ENCODE peak calls at places on chromosome 7, in five cellular contexts. One of them, this sample, is unnamed.

GRCh38 chr7:153859239-153859638 is 193.0 kb upstream of the DPP6 start:
- DNase-seq in small intestine: no peak
- DNase-seq in IMR-90: no peak
- DNase-seq in tibial nerve: no peak
- DNase-seq in tibial artery: no peak
- DNase-seq in this sample: no peak

GRCh38 chr7:80150621-80151273 is 16.1 kb downstream of the GNAI1 start:
- DNase-seq in small intestine: no peak
- DNase-seq in IMR-90: peak; percentile 54
- DNase-seq in tibial nerve: no peak
- DNase-seq in tibial artery: no peak
- DNase-seq in this sample: no peak

GRCh38 chr7:128827248-128827958 is 2.8 kb upstream of the FLNC start:
- DNase-seq in small intestine: no peak
- DNase-seq in IMR-90: peak; percentile 83
- DNase-seq in tibial nerve: no peak
- DNase-seq in tibial artery: peak; percentile 88
- DNase-seq in this sample: peak; percentile 98

GRCh38 chr7:29328050-29328449 is 133.5 kb downstream of the CHN2 start:
- DNase-seq in small intestine: peak; percentile 19
- DNase-seq in IMR-90: no peak
- DNase-seq in tibial nerve: no peak
- DNase-seq in tibial artery: no peak
- DNase-seq in this sample: no peak

GRCh38 chr7:73706122-73707044 is 13.1 kb downstream of the STX1A start:
- DNase-seq in small intestine: no peak
- DNase-seq in IMR-90: peak; percentile 52
- DNase-seq in tibial nerve: no peak
- DNase-seq in tibial artery: no peak
- DNase-seq in this sample: no peak

GRCh38 chr7:155161690-155162089 is 91.6 kb downstream of the HTR5A start:
- DNase-seq in small intestine: no peak
- DNase-seq in IMR-90: no peak
- DNase-seq in tibial nerve: no peak
- DNase-seq in tibial artery: no peak
- DNase-seq in this sample: no peak

GRCh38 chr7:21497072-21497471 is 45.8 kb upstream of the DNAH11 start:
- DNase-seq in small intestine: no peak
- DNase-seq in IMR-90: peak; percentile 7
- DNase-seq in tibial nerve: no peak
- DNase-seq in tibial artery: no peak
- DNase-seq in this sample: no peak

GRCh38 chr7:19117081-19117869 is at the start of gene TWIST1:
- DNase-seq in small intestine: no peak
- DNase-seq in IMR-90: peak; percentile 94
- DNase-seq in tibial nerve: peak; percentile 57
- DNase-seq in tibial artery: peak; percentile 73
- DNase-seq in this sample: no peak

GRCh38 chr7:108270385-108270784 is 140.2 kb upstream of the LAMB4 start:
- DNase-seq in small intestine: no peak
- DNase-seq in IMR-90: no peak
- DNase-seq in tibial nerve: no peak
- DNase-seq in tibial artery: no peak
- DNase-seq in this sample: no peak

GRCh38 chr7:103348452-103348851 is 1.0 kb downstream of the PSMC2 start:
- DNase-seq in small intestine: no peak
- DNase-seq in IMR-90: no peak
- DNase-seq in tibial nerve: no peak
- DNase-seq in tibial artery: no peak
- DNase-seq in this sample: no peak

GRCh38 chr7:24734306-24734705 is 23.0 kb downstream of the GSDME start:
- DNase-seq in small intestine: no peak
- DNase-seq in IMR-90: peak; percentile 29
- DNase-seq in tibial nerve: no peak
- DNase-seq in tibial artery: no peak
- DNase-seq in this sample: no peak

GRCh38 chr7:139182363-139182762 is 48.7 kb upstream of the UBN2 start:
- DNase-seq in small intestine: no peak
- DNase-seq in IMR-90: no peak
- DNase-seq in tibial nerve: no peak
- DNase-seq in tibial artery: no peak
- DNase-seq in this sample: no peak

GRCh38 chr7:15215611-15216010 is 313.1 kb upstream of the DGKB start:
- DNase-seq in small intestine: no peak
- DNase-seq in IMR-90: no peak
- DNase-seq in tibial nerve: no peak
- DNase-seq in tibial artery: no peak
- DNase-seq in this sample: no peak

GRCh38 chr7:18177815-18178660 is 150.4 kb upstream of the PRPS1L1 start:
- DNase-seq in small intestine: no peak
- DNase-seq in IMR-90: no peak
- DNase-seq in tibial nerve: no peak
- DNase-seq in tibial artery: no peak
- DNase-seq in this sample: no peak

GRCh38 chr7:75572396-75572795 is 80.3 kb downstream of the SPDYE5 start:
- DNase-seq in small intestine: no peak
- DNase-seq in IMR-90: no peak
- DNase-seq in tibial nerve: no peak
- DNase-seq in tibial artery: no peak
- DNase-seq in this sample: no peak

GRCh38 chr7:41709621-41710020 is 6.7 kb upstream of the INHBA start:
- DNase-seq in small intestine: no peak
- DNase-seq in IMR-90: peak; percentile 99
- DNase-seq in tibial nerve: no peak
- DNase-seq in tibial artery: no peak
- DNase-seq in this sample: no peak

GRCh38 chr7:131909151-131909768 is 352.8 kb upstream of the PODXL start:
- DNase-seq in small intestine: peak; percentile 14
- DNase-seq in IMR-90: no peak
- DNase-seq in tibial nerve: no peak
- DNase-seq in tibial artery: no peak
- DNase-seq in this sample: no peak

GRCh38 chr7:41869091-41869490 is 166.2 kb upstream of the INHBA start:
- DNase-seq in small intestine: no peak
- DNase-seq in IMR-90: peak; percentile 84
- DNase-seq in tibial nerve: no peak
- DNase-seq in tibial artery: no peak
- DNase-seq in this sample: no peak

GRCh38 chr7:102284891-102285540 is 1.7 kb upstream of the SH2B2 start:
- DNase-seq in small intestine: no peak
- DNase-seq in IMR-90: no peak
- DNase-seq in tibial nerve: no peak
- DNase-seq in tibial artery: no peak
- DNase-seq in this sample: no peak
- H3K4me3 ChIP-seq in small intestine: no peak overlapping the region
- H3K4me3 ChIP-seq in IMR-90: no peak overlapping the region
- H3K4me3 ChIP-seq in tibial nerve: peak overlapping the region; percentile 76
- H3K4me3 ChIP-seq in tibial artery: no peak overlapping the region
- H3K4me3 ChIP-seq in this sample: no peak overlapping the region

GRCh38 chr7:50782376-50783208 is at the start of gene GRB10:
- DNase-seq in small intestine: no peak
- DNase-seq in IMR-90: peak; percentile 20
- DNase-seq in tibial nerve: no peak
- DNase-seq in tibial artery: peak; percentile 72
- DNase-seq in this sample: no peak
- H3K4me3 ChIP-seq in small intestine: no peak within 1 kb of the TSS
- H3K4me3 ChIP-seq in IMR-90: peak within 1 kb of the TSS; percentile 47
- H3K4me3 ChIP-seq in tibial nerve: peak within 1 kb of the TSS; percentile 62
- H3K4me3 ChIP-seq in tibial artery: peak within 1 kb of the TSS; percentile 55
- H3K4me3 ChIP-seq in this sample: peak within 1 kb of the TSS; percentile 59

DNA sequence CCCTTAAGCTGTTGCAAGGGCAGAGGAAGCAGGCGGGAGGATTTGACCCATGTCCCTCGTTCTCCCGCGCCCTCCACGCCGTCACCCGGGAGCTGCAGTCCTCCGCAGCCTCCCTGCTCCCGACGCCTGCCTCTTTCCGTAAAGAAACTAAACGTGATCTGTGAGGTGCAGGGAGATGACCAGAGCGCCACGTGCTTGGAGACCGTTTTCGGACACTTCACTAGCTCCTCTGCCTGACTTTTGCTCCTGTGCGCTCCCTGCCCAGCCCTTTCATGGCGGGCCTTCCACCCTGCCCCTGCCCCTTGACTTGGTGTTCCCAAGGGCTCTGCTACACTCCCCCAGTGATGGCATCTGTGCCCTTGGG is 171.2 kb downstream of the LSM5 start:
- DNase-seq in small intestine: no peak
- DNase-seq in IMR-90: no peak
- DNase-seq in tibial nerve: no peak
- DNase-seq in tibial artery: no peak
- DNase-seq in this sample: no peak
- H3K4me3 ChIP-seq in small intestine: no peak overlapping the region
- H3K4me3 ChIP-seq in IMR-90: no peak overlapping the region
- H3K4me3 ChIP-seq in tibial nerve: peak overlapping the region; percentile 37
- H3K4me3 ChIP-seq in tibial artery: peak overlapping the region; percentile 3
- H3K4me3 ChIP-seq in this sample: no peak overlapping the region

DNA sequence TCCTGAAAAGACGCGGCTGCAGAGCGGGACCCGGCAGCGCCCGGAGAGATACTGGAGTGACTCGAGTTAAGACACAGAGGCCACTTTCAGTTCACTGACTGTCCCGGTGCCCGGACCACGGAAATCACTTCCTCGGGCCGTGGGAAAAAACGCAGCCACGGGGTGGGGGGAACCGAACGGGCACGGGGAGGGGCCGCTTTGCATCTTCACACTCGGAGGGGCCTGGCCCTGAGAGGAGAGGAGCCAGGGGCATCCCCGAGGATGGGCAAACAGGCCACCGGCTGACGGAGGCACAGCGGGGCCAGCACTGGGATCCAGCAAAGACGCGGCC is 85.5 kb downstream of the FOXL3 start:
- DNase-seq in small intestine: no peak
- DNase-seq in IMR-90: no peak
- DNase-seq in tibial nerve: no peak
- DNase-seq in tibial artery: peak; percentile 62
- DNase-seq in this sample: no peak
- H3K4me3 ChIP-seq in small intestine: no peak overlapping the region
- H3K4me3 ChIP-seq in IMR-90: no peak overlapping the region
- H3K4me3 ChIP-seq in tibial nerve: no peak overlapping the region
- H3K4me3 ChIP-seq in tibial artery: no peak overlapping the region
- H3K4me3 ChIP-seq in this sample: no peak overlapping the region

DNA sequence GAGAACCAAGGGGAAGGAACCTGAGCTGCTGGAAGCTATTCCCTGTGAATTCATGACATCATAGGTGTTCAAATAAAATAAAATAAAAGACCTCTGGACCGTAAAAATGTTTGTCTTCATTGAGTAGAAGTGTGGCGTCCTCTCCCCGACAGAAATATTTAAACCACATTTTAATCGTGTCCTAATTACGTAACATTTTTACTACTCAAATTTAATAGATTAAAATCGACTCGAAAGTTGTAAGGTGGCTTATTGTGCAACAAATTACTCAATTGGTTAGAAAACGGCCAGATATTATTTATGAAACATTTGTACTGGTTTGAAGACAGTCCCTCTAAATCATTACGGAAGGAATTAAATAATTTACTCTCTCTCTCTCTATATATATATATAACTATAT is 15.5 kb upstream of the NCAPG2 start:
- DNase-seq in small intestine: no peak
- DNase-seq in IMR-90: no peak
- DNase-seq in tibial nerve: no peak
- DNase-seq in tibial artery: no peak
- DNase-seq in this sample: no peak
- H3K4me3 ChIP-seq in small intestine: no peak overlapping the region
- H3K4me3 ChIP-seq in IMR-90: no peak overlapping the region
- H3K4me3 ChIP-seq in tibial nerve: no peak overlapping the region
- H3K4me3 ChIP-seq in tibial artery: no peak overlapping the region
- H3K4me3 ChIP-seq in this sample: no peak overlapping the region

This sample was measured in gastrocnemius medialis.